ENCODE peak calls at places on chromosomes 16 and 17, in four cellular contexts. One of them, this sample, is unnamed.

GRCh38 chr16:89918453-89919347 is at the start of gene MC1R:
- DNase-seq in HL-60: no peak
- DNase-seq in A549: peak
- DNase-seq in SK-N-SH: peak
- DNase-seq in this sample: peak

GRCh38 chr16:74842413-74842812 is 67.8 kb upstream of the FA2H start:
- DNase-seq in A549: no peak
- DNase-seq in SK-N-SH: peak
- DNase-seq in HL-60: no peak
- DNase-seq in this sample: no peak

GRCh38 chr16:72958522-72959076 is 89.3 kb downstream of the ZFHX3 start:
- DNase-seq in A549: no peak
- DNase-seq in HL-60: no peak
- DNase-seq in SK-N-SH: no peak
- DNase-seq in this sample: no peak

GRCh38 chr17:59706900-59707181 is 389 bp downstream of the PTRH2 start:
- DNase-seq in A549: no peak
- DNase-seq in HL-60: no peak
- DNase-seq in SK-N-SH: no peak
- DNase-seq in this sample: no peak

GRCh38 chr17:152860-153420 is 15.6 kb downstream of the SCGB1C2 start:
- DNase-seq in A549: no peak
- DNase-seq in SK-N-SH: no peak
- DNase-seq in HL-60: no peak
- DNase-seq in this sample: no peak

GRCh38 chr16:49855822-49856740 is at the start of gene ZNF423:
- DNase-seq in A549: no peak
- DNase-seq in SK-N-SH: peak
- DNase-seq in HL-60: no peak
- DNase-seq in this sample: peak

GRCh38 chr17:35889818-35890773 is 9.9 kb upstream of the CCL5 start:
- DNase-seq in HL-60: no peak
- DNase-seq in SK-N-SH: peak
- DNase-seq in A549: no peak
- DNase-seq in this sample: peak

GRCh38 chr17:70254735-70255460 is 85.6 kb downstream of the KCNJ2 start:
- DNase-seq in SK-N-SH: no peak
- DNase-seq in A549: no peak
- DNase-seq in HL-60: no peak
- DNase-seq in this sample: no peak

GRCh38 chr17:17364338-17364667 is 61.1 kb downstream of the NT5M start:
- DNase-seq in SK-N-SH: no peak
- DNase-seq in A549: no peak
- DNase-seq in HL-60: no peak
- DNase-seq in this sample: no peak

GRCh38 chr17:29615048-29615385 is 7.7 kb downstream of the CORO6 start:
- DNase-seq in SK-N-SH: peak
- DNase-seq in A549: no peak
- DNase-seq in HL-60: peak
- DNase-seq in this sample: peak

GRCh38 chr17:58786586-58787295 is 31.1 kb downstream of the PPM1E start:
- DNase-seq in HL-60: no peak
- DNase-seq in SK-N-SH: peak
- DNase-seq in A549: peak
- DNase-seq in this sample: no peak

GRCh38 chr16:31696968-31697743 is 169.5 kb downstream of the AHSP start:
- DNase-seq in A549: no peak
- DNase-seq in SK-N-SH: peak
- DNase-seq in HL-60: no peak
- DNase-seq in this sample: peak

GRCh38 chr17:19237389-19238166 is 412 bp downstream of the EPN2 start:
- DNase-seq in A549: peak
- DNase-seq in SK-N-SH: peak
- DNase-seq in HL-60: no peak
- DNase-seq in this sample: peak

GRCh38 chr17:8489841-8490240 is 54.2 kb downstream of the NDEL1 start:
- DNase-seq in HL-60: no peak
- DNase-seq in SK-N-SH: no peak
- DNase-seq in A549: no peak
- DNase-seq in this sample: no peak

DNA sequence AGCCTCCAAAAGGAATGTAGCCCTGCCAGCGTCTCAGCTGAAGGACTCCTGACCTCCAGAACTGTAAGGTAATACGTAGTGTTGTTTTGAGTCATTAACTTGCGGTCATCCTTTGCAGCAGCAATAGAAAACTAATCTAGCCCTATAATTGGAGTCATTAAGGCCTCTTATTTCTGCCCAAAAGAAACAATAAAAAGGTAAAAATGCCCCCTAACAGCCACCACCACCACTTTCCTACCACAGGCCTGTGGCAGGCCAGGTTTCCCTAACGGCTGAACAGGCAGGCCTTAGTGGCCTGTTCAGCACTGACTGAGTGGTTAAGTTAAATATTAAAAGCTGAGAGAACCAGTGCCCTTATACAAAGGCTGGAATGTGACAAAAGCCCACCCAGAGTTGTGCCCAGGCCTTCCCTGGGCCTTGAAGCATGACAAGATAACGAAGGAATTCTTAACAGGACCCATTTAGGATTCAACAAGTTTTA is 286.5 kb upstream of the ERCC4 start:
- DNase-seq in SK-N-SH: no peak
- DNase-seq in HL-60: no peak
- DNase-seq in A549: no peak
- DNase-seq in this sample: no peak
- TF ChIP-seq REST in SK-N-SH: no peak
- TF ChIP-seq REST in HL-60: no peak
- TF ChIP-seq REST in A549: no peak
- TF ChIP-seq REST in this sample: no peak

GRCh38 chr17:76153640-76154039 is 12.6 kb upstream of the FOXJ1 start:
- DNase-seq in A549: no peak
- DNase-seq in HL-60: no peak
- DNase-seq in SK-N-SH: no peak
- DNase-seq in this sample: peak
- TF ChIP-seq REST in A549: no peak
- TF ChIP-seq REST in HL-60: no peak
- TF ChIP-seq REST in SK-N-SH: no peak
- TF ChIP-seq REST in this sample: no peak

DNA sequence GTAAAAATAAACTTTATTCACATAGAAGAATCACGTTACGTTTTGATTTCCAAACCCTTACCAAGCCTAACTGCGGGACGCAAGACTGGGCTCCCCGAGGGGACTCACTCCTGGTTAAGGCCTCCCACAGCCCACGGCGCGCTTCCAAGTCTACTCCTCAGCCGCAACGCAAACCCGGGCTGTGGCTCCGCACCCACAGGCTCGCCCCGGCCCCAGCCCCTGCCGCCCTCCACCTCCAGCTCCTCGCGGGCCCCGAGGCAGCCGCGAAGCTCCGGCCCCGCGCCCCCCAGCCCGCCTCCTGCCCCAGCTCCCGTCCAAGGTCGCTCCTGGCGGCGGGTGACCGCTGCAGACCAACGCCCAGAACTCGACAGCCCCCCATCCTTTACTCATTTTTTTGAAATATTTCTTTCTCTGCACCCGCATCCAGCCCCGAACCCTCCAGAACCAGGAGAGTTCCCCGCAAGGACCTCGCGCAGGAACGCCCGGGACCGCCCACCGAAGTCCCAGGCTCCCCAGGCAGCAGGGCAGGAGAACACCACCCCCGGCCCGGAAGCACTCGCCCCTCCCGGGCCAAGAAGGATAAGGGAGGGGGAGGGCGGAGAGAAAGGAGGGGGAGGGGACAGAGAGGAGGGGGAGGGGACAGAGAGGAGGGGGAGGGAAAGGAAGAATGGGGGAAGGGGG is 918 bp downstream of the USP22 start:
- DNase-seq in SK-N-SH: peak
- DNase-seq in A549: peak
- DNase-seq in HL-60: peak
- DNase-seq in this sample: peak
- TF ChIP-seq REST in SK-N-SH: no peak
- TF ChIP-seq REST in A549: no peak
- TF ChIP-seq REST in HL-60: no peak
- TF ChIP-seq REST in this sample: no peak

GRCh38 chr17:63116228-63116627 is 150.2 kb downstream of the TANC2 start:
- DNase-seq in A549: peak
- DNase-seq in HL-60: no peak
- DNase-seq in SK-N-SH: peak
- DNase-seq in this sample: peak

GRCh38 chr17:63116967-63117366 is 150.9 kb downstream of the TANC2 start:
- DNase-seq in SK-N-SH: peak
- DNase-seq in HL-60: no peak
- DNase-seq in A549: no peak
- DNase-seq in this sample: peak

GRCh38 chr17:63120406-63120805 is 154.4 kb downstream of the TANC2 start:
- DNase-seq in A549: no peak
- DNase-seq in HL-60: no peak
- DNase-seq in SK-N-SH: no peak
- DNase-seq in this sample: no peak

GRCh38 chr17:63113167-63113566 is 147.1 kb downstream of the TANC2 start:
- DNase-seq in HL-60: no peak
- DNase-seq in SK-N-SH: no peak
- DNase-seq in A549: no peak
- DNase-seq in this sample: peak

DNA sequence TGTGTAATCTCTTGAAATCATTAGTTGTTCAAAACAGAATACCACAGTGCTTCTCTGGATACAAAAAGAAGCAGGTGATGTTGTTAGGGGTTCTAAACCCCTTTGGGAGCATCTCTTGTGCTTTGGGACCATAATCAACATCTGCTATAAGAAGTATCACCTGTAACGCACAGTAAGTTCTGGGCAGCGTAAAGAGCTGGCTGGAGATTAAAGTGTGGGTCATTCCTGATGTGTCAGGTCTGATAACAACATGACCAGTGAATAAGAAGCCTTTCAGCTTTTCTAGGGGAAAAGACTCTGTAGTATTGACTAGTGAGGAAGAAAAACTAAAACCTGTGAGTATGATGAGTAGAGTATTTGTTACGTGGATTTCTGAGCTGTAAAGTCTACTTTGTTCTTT is 151.4 kb downstream of the TANC2 start:
- DNase-seq in SK-N-SH: peak
- DNase-seq in HL-60: no peak
- DNase-seq in A549: no peak
- DNase-seq in this sample: no peak
- TF ChIP-seq REST in SK-N-SH: no peak
- TF ChIP-seq REST in HL-60: no peak
- TF ChIP-seq REST in A549: no peak
- TF ChIP-seq REST in this sample: no peak

GRCh38 chr16:1991588-1992474 is 2.1 kb downstream of the SYNGR3 start:
- DNase-seq in A549: peak
- DNase-seq in SK-N-SH: peak
- DNase-seq in HL-60: peak
- DNase-seq in this sample: peak

GRCh38 chr16:1989826-1990335 is at the start of gene SYNGR3:
- DNase-seq in SK-N-SH: peak
- DNase-seq in HL-60: no peak
- DNase-seq in A549: no peak
- DNase-seq in this sample: peak

GRCh38 chr16:1989209-1989825 is 453 bp upstream of the SYNGR3 start:
- DNase-seq in SK-N-SH: no peak
- DNase-seq in HL-60: no peak
- DNase-seq in A549: no peak
- DNase-seq in this sample: peak

GRCh38 chr16:1991135-1991551 is 1.4 kb downstream of the SYNGR3 start:
- DNase-seq in A549: no peak
- DNase-seq in HL-60: no peak
- DNase-seq in SK-N-SH: no peak
- DNase-seq in this sample: peak

GRCh38 chr16:1990336-1991134 is 765 bp downstream of the SYNGR3 start:
- DNase-seq in SK-N-SH: peak
- DNase-seq in A549: no peak
- DNase-seq in HL-60: no peak
- DNase-seq in this sample: peak
- TF ChIP-seq REST in SK-N-SH: no peak
- TF ChIP-seq REST in A549: no peak
- TF ChIP-seq REST in HL-60: no peak
- TF ChIP-seq REST in this sample: no peak

GRCh38 chr17:56699186-56699895 is 105.8 kb downstream of the NOG start:
- DNase-seq in A549: peak
- DNase-seq in HL-60: no peak
- DNase-seq in SK-N-SH: peak
- DNase-seq in this sample: peak
- TF ChIP-seq REST in A549: peak
- TF ChIP-seq REST in HL-60: peak
- TF ChIP-seq REST in SK-N-SH: peak
- TF ChIP-seq REST in this sample: no peak

GRCh38 chr17:13967416-13967815 is 101.9 kb upstream of the COX10 start:
- DNase-seq in A549: no peak
- DNase-seq in SK-N-SH: no peak
- DNase-seq in HL-60: no peak
- DNase-seq in this sample: no peak

GRCh38 chr17:13970531-13970930 is 98.8 kb upstream of the COX10 start:
- DNase-seq in A549: no peak
- DNase-seq in HL-60: no peak
- DNase-seq in SK-N-SH: no peak
- DNase-seq in this sample: no peak
- TF ChIP-seq REST in A549: no peak
- TF ChIP-seq REST in HL-60: no peak
- TF ChIP-seq REST in SK-N-SH: peak
- TF ChIP-seq REST in this sample: no peak

GRCh38 chr17:77884967-77885641 is 73.4 kb upstream of the TNRC6C start:
- DNase-seq in SK-N-SH: no peak
- DNase-seq in A549: no peak
- DNase-seq in HL-60: no peak
- DNase-seq in this sample: no peak

GRCh38 chr17:77885678-77886386 is 72.7 kb upstream of the TNRC6C start:
- DNase-seq in A549: no peak
- DNase-seq in HL-60: no peak
- DNase-seq in SK-N-SH: no peak
- DNase-seq in this sample: no peak

GRCh38 chr17:77882481-77883212 is 75.9 kb upstream of the TNRC6C start:
- DNase-seq in SK-N-SH: no peak
- DNase-seq in HL-60: peak
- DNase-seq in A549: no peak
- DNase-seq in this sample: no peak

GRCh38 chr17:77883213-77883650 is 75.3 kb upstream of the TNRC6C start:
- DNase-seq in A549: no peak
- DNase-seq in HL-60: no peak
- DNase-seq in SK-N-SH: no peak
- DNase-seq in this sample: no peak

GRCh38 chr17:77884019-77884418 is 74.5 kb upstream of the TNRC6C start:
- DNase-seq in SK-N-SH: peak
- DNase-seq in A549: no peak
- DNase-seq in HL-60: no peak
- DNase-seq in this sample: peak
- TF ChIP-seq REST in SK-N-SH: no peak
- TF ChIP-seq REST in A549: no peak
- TF ChIP-seq REST in HL-60: no peak
- TF ChIP-seq REST in this sample: no peak

This sample was measured in GM23338.